ENCODE peak calls at places on chromosomes 6 and 20, in seven cellular contexts. One of them, this sample, is unnamed.

GRCh38 chr20:43974665-43975064 is 60.0 kb downstream of the TOX2 start:
- DNase-seq in HT-29: no peak
- DNase-seq in GM03348: no peak
- DNase-seq in activated naive CD4-positive, alpha-beta T cell treated with anti-CD3 and anti-CD28 coated beads, Interleukin-2, amount 10 ng/mL, durations not matched to agents 7 days and 5 days: no peak
- DNase-seq in fibroblast of pulmonary artery: no peak
- DNase-seq in psoas muscle: no peak
- DNase-seq in activated naive CD8-positive, alpha-beta T cell treated with anti-CD3 and anti-CD28 coated beads, Interleukin-2, amount 50 U/mL, for 24 hours: no peak
- DNase-seq in this sample: no peak

GRCh38 chr20:25361287-25361683 is 29.4 kb downstream of the ABHD12 start:
- DNase-seq in psoas muscle: no peak
- DNase-seq in HT-29: no peak
- DNase-seq in activated naive CD4-positive, alpha-beta T cell treated with anti-CD3 and anti-CD28 coated beads, Interleukin-2, amount 10 ng/mL, durations not matched to agents 7 days and 5 days: no peak
- DNase-seq in activated naive CD8-positive, alpha-beta T cell treated with anti-CD3 and anti-CD28 coated beads, Interleukin-2, amount 50 U/mL, for 24 hours: no peak
- DNase-seq in GM03348: no peak
- DNase-seq in fibroblast of pulmonary artery: peak
- DNase-seq in this sample: no peak

GRCh38 chr6:10999994-11000393 is 44.1 kb downstream of the ELOVL2 start:
- DNase-seq in activated naive CD4-positive, alpha-beta T cell treated with anti-CD3 and anti-CD28 coated beads, Interleukin-2, amount 10 ng/mL, durations not matched to agents 7 days and 5 days: no peak
- DNase-seq in activated naive CD8-positive, alpha-beta T cell treated with anti-CD3 and anti-CD28 coated beads, Interleukin-2, amount 50 U/mL, for 24 hours: no peak
- DNase-seq in psoas muscle: no peak
- DNase-seq in HT-29: no peak
- DNase-seq in GM03348: peak
- DNase-seq in fibroblast of pulmonary artery: peak
- DNase-seq in this sample: no peak

GRCh38 chr20:58471161-58471834 is 43.9 kb downstream of the APCDD1L start:
- DNase-seq in activated naive CD4-positive, alpha-beta T cell treated with anti-CD3 and anti-CD28 coated beads, Interleukin-2, amount 10 ng/mL, durations not matched to agents 7 days and 5 days: no peak
- DNase-seq in GM03348: no peak
- DNase-seq in activated naive CD8-positive, alpha-beta T cell treated with anti-CD3 and anti-CD28 coated beads, Interleukin-2, amount 50 U/mL, for 24 hours: no peak
- DNase-seq in psoas muscle: peak
- DNase-seq in fibroblast of pulmonary artery: peak
- DNase-seq in HT-29: no peak
- DNase-seq in this sample: peak

GRCh38 chr6:11426571-11426970 is 111.0 kb upstream of the TMEM170B start:
- DNase-seq in GM03348: no peak
- DNase-seq in fibroblast of pulmonary artery: no peak
- DNase-seq in activated naive CD4-positive, alpha-beta T cell treated with anti-CD3 and anti-CD28 coated beads, Interleukin-2, amount 10 ng/mL, durations not matched to agents 7 days and 5 days: no peak
- DNase-seq in psoas muscle: peak
- DNase-seq in HT-29: no peak
- DNase-seq in activated naive CD8-positive, alpha-beta T cell treated with anti-CD3 and anti-CD28 coated beads, Interleukin-2, amount 50 U/mL, for 24 hours: no peak
- DNase-seq in this sample: no peak

GRCh38 chr6:115360602-115361325 is 699.9 kb downstream of the FRK start:
- DNase-seq in activated naive CD8-positive, alpha-beta T cell treated with anti-CD3 and anti-CD28 coated beads, Interleukin-2, amount 50 U/mL, for 24 hours: no peak
- DNase-seq in HT-29: no peak
- DNase-seq in activated naive CD4-positive, alpha-beta T cell treated with anti-CD3 and anti-CD28 coated beads, Interleukin-2, amount 10 ng/mL, durations not matched to agents 7 days and 5 days: no peak
- DNase-seq in fibroblast of pulmonary artery: no peak
- DNase-seq in psoas muscle: no peak
- DNase-seq in GM03348: no peak
- DNase-seq in this sample: no peak

GRCh38 chr6:169999367-169999766 is 247.9 kb downstream of the ERMARD start:
- DNase-seq in HT-29: no peak
- DNase-seq in GM03348: no peak
- DNase-seq in psoas muscle: no peak
- DNase-seq in fibroblast of pulmonary artery: no peak
- DNase-seq in activated naive CD8-positive, alpha-beta T cell treated with anti-CD3 and anti-CD28 coated beads, Interleukin-2, amount 50 U/mL, for 24 hours: no peak
- DNase-seq in activated naive CD4-positive, alpha-beta T cell treated with anti-CD3 and anti-CD28 coated beads, Interleukin-2, amount 10 ng/mL, durations not matched to agents 7 days and 5 days: no peak
- DNase-seq in this sample: no peak

GRCh38 chr20:46915580-46916243 is 21.1 kb downstream of the EYA2 start:
- DNase-seq in GM03348: no peak
- DNase-seq in activated naive CD4-positive, alpha-beta T cell treated with anti-CD3 and anti-CD28 coated beads, Interleukin-2, amount 10 ng/mL, durations not matched to agents 7 days and 5 days: no peak
- DNase-seq in HT-29: no peak
- DNase-seq in psoas muscle: no peak
- DNase-seq in fibroblast of pulmonary artery: no peak
- DNase-seq in activated naive CD8-positive, alpha-beta T cell treated with anti-CD3 and anti-CD28 coated beads, Interleukin-2, amount 50 U/mL, for 24 hours: no peak
- DNase-seq in this sample: no peak

GRCh38 chr6:12119085-12119588 is 107.0 kb downstream of the HIVEP1 start:
- DNase-seq in fibroblast of pulmonary artery: no peak
- DNase-seq in GM03348: no peak
- DNase-seq in psoas muscle: no peak
- DNase-seq in activated naive CD8-positive, alpha-beta T cell treated with anti-CD3 and anti-CD28 coated beads, Interleukin-2, amount 50 U/mL, for 24 hours: peak
- DNase-seq in activated naive CD4-positive, alpha-beta T cell treated with anti-CD3 and anti-CD28 coated beads, Interleukin-2, amount 10 ng/mL, durations not matched to agents 7 days and 5 days: peak
- DNase-seq in HT-29: peak
- DNase-seq in this sample: no peak